ENCODE peak calls at places on chromosomes 16 and 17, in eight cellular contexts. One of them, this sample, is unnamed.

GRCh38 chr17:50209472-50210248 is 8.2 kb upstream of the COL1A1 start:
- DNase-seq in suprapubic skin: peak
- DNase-seq in spleen: no peak
- DNase-seq in GM12891: no peak
- DNase-seq in transverse colon: peak
- DNase-seq in GM23338: peak
- DNase-seq in breast epithelium: peak
- DNase-seq in Panc1: no peak
- DNase-seq in this sample: no peak

GRCh38 chr16:85709766-85710423 is 21.1 kb upstream of the GINS2 start:
- DNase-seq in spleen: no peak
- DNase-seq in Panc1: no peak
- DNase-seq in GM12891: no peak
- DNase-seq in suprapubic skin: no peak
- DNase-seq in breast epithelium: no peak
- DNase-seq in transverse colon: no peak
- DNase-seq in GM23338: no peak
- DNase-seq in this sample: no peak

GRCh38 chr16:83958842-83959565 is 6.0 kb downstream of the OSGIN1 start:
- DNase-seq in GM23338: no peak
- DNase-seq in GM12891: no peak
- DNase-seq in breast epithelium: no peak
- DNase-seq in Panc1: no peak
- DNase-seq in transverse colon: no peak
- DNase-seq in spleen: peak
- DNase-seq in suprapubic skin: no peak
- DNase-seq in this sample: no peak

GRCh38 chr16:12498077-12498476 is 305.6 kb downstream of the CPPED1 start:
- DNase-seq in suprapubic skin: no peak
- DNase-seq in GM12891: no peak
- DNase-seq in spleen: no peak
- DNase-seq in breast epithelium: no peak
- DNase-seq in GM23338: no peak
- DNase-seq in Panc1: no peak
- DNase-seq in transverse colon: no peak
- DNase-seq in this sample: no peak

GRCh38 chr17:82384730-82385429 is 13.3 kb downstream of the UTS2R start:
- DNase-seq in spleen: no peak
- DNase-seq in GM23338: peak
- DNase-seq in Panc1: no peak
- DNase-seq in transverse colon: peak
- DNase-seq in suprapubic skin: no peak
- DNase-seq in breast epithelium: peak
- DNase-seq in GM12891: no peak
- DNase-seq in this sample: no peak

GRCh38 chr17:34562387-34562786 is 17.0 kb upstream of the TMEM132E start:
- DNase-seq in breast epithelium: no peak
- DNase-seq in GM23338: peak
- DNase-seq in GM12891: no peak
- DNase-seq in spleen: no peak
- DNase-seq in Panc1: no peak
- DNase-seq in suprapubic skin: no peak
- DNase-seq in transverse colon: no peak
- DNase-seq in this sample: no peak

GRCh38 chr17:81058263-81058871 is 23.4 kb downstream of the BAIAP2 start:
- DNase-seq in suprapubic skin: no peak
- DNase-seq in Panc1: no peak
- DNase-seq in GM23338: no peak
- DNase-seq in transverse colon: no peak
- DNase-seq in GM12891: no peak
- DNase-seq in breast epithelium: no peak
- DNase-seq in spleen: no peak
- DNase-seq in this sample: no peak

GRCh38 chr16:89721644-89722391 is 481 bp downstream of the ZNF276 start:
- DNase-seq in breast epithelium: no peak
- DNase-seq in transverse colon: peak
- DNase-seq in GM23338: peak
- DNase-seq in suprapubic skin: no peak
- DNase-seq in GM12891: no peak
- DNase-seq in spleen: peak
- DNase-seq in Panc1: no peak
- DNase-seq in this sample: no peak

GRCh38 chr16:54327609-54328008 is 41.0 kb upstream of the IRX3 start:
- DNase-seq in Panc1: no peak
- DNase-seq in spleen: no peak
- DNase-seq in suprapubic skin: no peak
- DNase-seq in GM12891: no peak
- DNase-seq in GM23338: no peak
- DNase-seq in breast epithelium: no peak
- DNase-seq in transverse colon: no peak
- DNase-seq in this sample: no peak

DNA sequence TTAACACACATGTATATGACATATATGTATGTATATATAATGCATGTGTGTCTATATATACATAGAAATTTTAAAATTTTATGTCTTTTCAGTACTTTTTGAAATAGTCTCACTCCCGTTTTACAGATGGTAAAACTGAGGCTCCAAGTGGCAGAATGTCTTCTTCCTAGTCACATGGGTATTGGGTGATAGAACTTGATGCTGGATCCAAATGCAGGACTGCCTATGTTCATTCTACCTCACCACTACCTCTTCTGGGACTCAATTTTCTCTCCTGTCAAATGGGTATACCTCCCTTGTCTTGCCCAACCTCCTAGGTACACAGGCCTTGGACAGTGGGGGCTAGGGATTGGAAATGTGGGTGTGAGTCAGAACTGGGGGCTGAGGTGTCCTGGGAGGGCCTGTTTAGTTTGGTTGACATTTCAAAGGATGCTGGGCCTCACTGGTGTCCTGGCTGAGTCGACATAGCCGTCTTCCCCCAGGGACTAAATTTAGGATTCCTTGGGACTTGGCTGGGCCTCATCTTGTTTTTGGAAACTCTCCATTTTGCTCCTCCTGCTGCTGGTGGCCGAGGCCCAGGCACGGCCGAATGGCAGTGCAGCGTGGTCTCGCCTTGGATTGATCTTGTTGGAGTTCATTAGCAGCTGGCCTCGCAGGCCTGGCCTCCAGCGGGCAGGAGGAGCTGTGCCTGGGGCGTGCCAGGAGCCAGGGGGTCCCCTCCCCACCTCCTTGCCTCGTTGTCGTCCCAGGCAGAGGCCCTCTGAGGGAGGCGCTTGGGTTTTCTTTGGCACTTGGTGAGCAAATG is 26.0 kb downstream of the NKD1 start:
- DNase-seq in GM23338: no peak
- DNase-seq in transverse colon: no peak
- DNase-seq in GM12891: no peak
- DNase-seq in Panc1: no peak
- DNase-seq in breast epithelium: no peak
- DNase-seq in suprapubic skin: no peak
- DNase-seq in spleen: no peak
- DNase-seq in this sample: no peak
- TF ChIP-seq POLR2AphosphoS5 in GM23338: no peak
- TF ChIP-seq POLR2AphosphoS5 in transverse colon: no peak
- TF ChIP-seq POLR2AphosphoS5 in GM12891: no peak
- TF ChIP-seq POLR2AphosphoS5 in Panc1: no peak
- TF ChIP-seq POLR2AphosphoS5 in breast epithelium: no peak
- TF ChIP-seq POLR2AphosphoS5 in suprapubic skin: no peak
- TF ChIP-seq POLR2AphosphoS5 in spleen: no peak
- TF ChIP-seq POLR2AphosphoS5 in this sample: no peak

GRCh38 chr16:67176662-67177061 is 6.3 kb downstream of the NOL3 start:
- DNase-seq in Panc1: no peak
- DNase-seq in transverse colon: no peak
- DNase-seq in spleen: no peak
- DNase-seq in breast epithelium: no peak
- DNase-seq in suprapubic skin: no peak
- DNase-seq in GM23338: no peak
- DNase-seq in GM12891: no peak
- DNase-seq in this sample: no peak

GRCh38 chr16:67179421-67180080 is 4.2 kb downstream of the MATCAP1 start:
- DNase-seq in GM12891: no peak
- DNase-seq in spleen: no peak
- DNase-seq in suprapubic skin: no peak
- DNase-seq in breast epithelium: no peak
- DNase-seq in Panc1: no peak
- DNase-seq in GM23338: no peak
- DNase-seq in transverse colon: no peak
- DNase-seq in this sample: no peak

GRCh38 chr16:67174706-67175231 is 4.4 kb downstream of the NOL3 start:
- DNase-seq in suprapubic skin: no peak
- DNase-seq in transverse colon: no peak
- DNase-seq in GM23338: no peak
- DNase-seq in spleen: no peak
- DNase-seq in Panc1: no peak
- DNase-seq in breast epithelium: no peak
- DNase-seq in GM12891: no peak
- DNase-seq in this sample: no peak

GRCh38 chr16:67180166-67180565 is 3.6 kb downstream of the MATCAP1 start:
- DNase-seq in transverse colon: no peak
- DNase-seq in suprapubic skin: no peak
- DNase-seq in GM23338: no peak
- DNase-seq in spleen: no peak
- DNase-seq in GM12891: no peak
- DNase-seq in breast epithelium: no peak
- DNase-seq in Panc1: no peak
- DNase-seq in this sample: no peak

DNA sequence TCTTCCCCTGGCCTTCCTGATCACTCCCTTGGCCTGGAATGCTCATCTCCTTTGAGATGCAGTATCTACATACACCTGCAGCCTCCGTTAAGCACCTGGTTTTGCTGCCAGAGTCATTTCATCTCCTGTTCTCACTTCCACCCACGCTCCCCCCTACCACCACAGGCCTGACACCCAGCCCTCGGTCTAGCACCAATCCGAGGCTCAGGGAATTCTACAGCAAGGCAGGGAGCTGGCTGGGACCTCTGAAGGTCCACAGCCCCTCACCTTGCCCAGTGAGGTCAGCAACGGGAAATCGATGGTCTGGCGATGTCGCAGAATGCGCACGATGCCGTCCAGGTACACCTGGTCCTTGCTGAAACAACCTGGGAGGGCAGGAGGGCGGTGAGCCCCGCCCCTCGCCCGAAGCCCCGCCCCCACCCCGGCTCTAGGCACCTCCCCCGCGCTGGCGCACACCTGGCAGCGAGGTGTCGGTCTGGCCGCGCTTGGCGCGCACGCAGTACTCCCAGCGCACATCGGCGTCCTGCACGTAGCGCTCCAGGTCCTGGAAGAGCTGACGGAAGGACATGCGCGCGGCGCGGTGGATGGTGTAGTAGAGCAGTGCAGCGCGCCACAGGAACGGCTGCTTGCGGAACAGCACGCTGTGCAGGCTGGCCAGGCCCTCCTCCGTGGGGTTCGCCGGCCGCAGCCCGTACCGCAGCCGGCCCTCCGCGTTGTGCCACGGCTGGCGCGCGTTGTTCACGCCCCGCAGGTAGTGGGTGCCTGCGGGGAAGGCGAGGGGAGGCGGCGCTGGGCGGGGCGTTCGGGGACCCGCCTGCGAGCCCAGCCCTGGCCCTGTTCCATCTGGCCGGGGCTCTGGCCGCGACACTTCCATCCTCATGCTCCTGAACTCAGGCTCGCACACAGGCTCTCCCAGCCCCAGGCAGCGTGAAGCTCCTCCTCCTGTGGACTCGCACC is 5.7 kb downstream of the MATCAP1 start:
- DNase-seq in suprapubic skin: no peak
- DNase-seq in Panc1: no peak
- DNase-seq in GM12891: peak
- DNase-seq in breast epithelium: peak
- DNase-seq in spleen: peak
- DNase-seq in GM23338: peak
- DNase-seq in transverse colon: peak
- DNase-seq in this sample: peak
- TF ChIP-seq POLR2AphosphoS5 in suprapubic skin: no peak
- TF ChIP-seq POLR2AphosphoS5 in Panc1: peak
- TF ChIP-seq POLR2AphosphoS5 in GM12891: no peak
- TF ChIP-seq POLR2AphosphoS5 in breast epithelium: peak
- TF ChIP-seq POLR2AphosphoS5 in spleen: peak
- TF ChIP-seq POLR2AphosphoS5 in GM23338: peak
- TF ChIP-seq POLR2AphosphoS5 in transverse colon: peak
- TF ChIP-seq POLR2AphosphoS5 in this sample: no peak

DNA sequence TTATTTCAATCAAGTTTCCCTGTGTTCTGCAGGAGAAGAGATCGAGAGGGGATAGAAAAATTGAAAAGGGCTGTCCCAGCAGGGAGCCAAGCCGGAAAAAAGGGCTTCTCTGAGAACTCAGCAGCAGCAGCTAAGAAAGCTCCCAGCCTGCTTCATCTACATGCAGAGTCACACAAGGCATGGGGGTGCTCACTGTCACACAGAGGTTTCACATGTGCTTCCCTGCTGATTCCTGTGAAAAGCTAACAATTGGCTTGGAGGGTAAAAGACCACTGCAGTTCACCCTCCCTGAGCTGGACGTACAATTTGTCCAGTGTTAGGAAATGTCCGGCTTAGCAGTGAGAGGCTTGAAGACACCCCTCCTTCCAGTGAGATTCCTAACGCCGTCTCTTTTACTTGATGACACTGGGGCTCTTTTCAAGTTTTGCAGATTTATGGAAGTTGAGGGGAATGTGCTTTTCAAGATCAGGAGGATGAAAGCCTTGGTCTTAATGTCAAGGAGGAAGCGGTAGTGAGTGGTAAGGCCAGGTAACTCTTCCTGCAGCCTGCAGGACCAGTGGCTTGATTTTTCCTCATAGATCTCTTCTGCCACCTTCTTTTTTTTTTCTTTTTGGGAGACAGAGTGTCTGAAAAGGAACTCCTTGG is 85.6 kb downstream of the WNT3 start:
- DNase-seq in breast epithelium: no peak
- DNase-seq in GM12891: no peak
- DNase-seq in transverse colon: no peak
- DNase-seq in suprapubic skin: no peak
- DNase-seq in Panc1: no peak
- DNase-seq in spleen: no peak
- DNase-seq in GM23338: peak
- DNase-seq in this sample: no peak
- TF ChIP-seq POLR2AphosphoS5 in breast epithelium: no peak
- TF ChIP-seq POLR2AphosphoS5 in GM12891: no peak
- TF ChIP-seq POLR2AphosphoS5 in transverse colon: no peak
- TF ChIP-seq POLR2AphosphoS5 in suprapubic skin: no peak
- TF ChIP-seq POLR2AphosphoS5 in Panc1: no peak
- TF ChIP-seq POLR2AphosphoS5 in spleen: no peak
- TF ChIP-seq POLR2AphosphoS5 in GM23338: no peak
- TF ChIP-seq POLR2AphosphoS5 in this sample: no peak

DNA sequence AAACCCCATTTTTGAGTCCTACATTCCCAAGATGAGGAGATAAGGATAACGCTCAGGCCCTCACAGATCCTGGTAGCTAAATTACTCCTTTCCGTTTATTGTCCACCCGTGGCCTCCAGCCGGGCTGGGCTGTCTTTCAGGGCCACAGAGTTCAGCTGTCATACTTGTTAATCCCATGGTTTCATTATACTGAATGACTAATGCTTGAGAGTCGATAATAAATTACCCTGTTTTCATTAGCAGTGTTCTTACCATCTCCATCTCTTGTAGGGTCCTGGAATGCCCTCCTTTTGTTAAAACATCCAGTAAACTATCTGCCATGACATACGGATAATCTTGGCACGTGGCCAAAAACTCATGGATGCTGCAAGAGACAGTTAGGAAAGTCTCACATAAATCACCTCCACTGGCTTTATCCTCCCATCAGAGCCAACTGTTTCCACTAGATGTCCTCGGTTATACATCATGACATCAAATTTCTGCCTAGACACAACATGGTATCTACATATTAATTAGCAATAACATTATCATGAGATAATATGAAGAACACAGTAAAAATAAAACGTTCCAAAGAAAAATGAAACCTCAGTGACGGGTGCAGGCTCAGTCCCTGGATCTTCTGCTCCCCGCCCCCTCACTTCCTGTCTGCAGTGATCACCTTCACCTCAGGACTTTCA is 45.3 kb downstream of the BRD7 start:
- DNase-seq in suprapubic skin: no peak
- DNase-seq in Panc1: peak
- DNase-seq in GM12891: no peak
- DNase-seq in GM23338: no peak
- DNase-seq in transverse colon: no peak
- DNase-seq in breast epithelium: no peak
- DNase-seq in spleen: peak
- DNase-seq in this sample: no peak
- TF ChIP-seq POLR2AphosphoS5 in suprapubic skin: peak
- TF ChIP-seq POLR2AphosphoS5 in Panc1: no peak
- TF ChIP-seq POLR2AphosphoS5 in GM12891: no peak
- TF ChIP-seq POLR2AphosphoS5 in GM23338: no peak
- TF ChIP-seq POLR2AphosphoS5 in transverse colon: peak
- TF ChIP-seq POLR2AphosphoS5 in breast epithelium: no peak
- TF ChIP-seq POLR2AphosphoS5 in spleen: no peak
- TF ChIP-seq POLR2AphosphoS5 in this sample: no peak

This sample was measured in GM12892.